ENCODE peak calls at places on chromosomes 13 and 19, in five cellular contexts. One of them, this sample, is unnamed. For H3K9me3 and H3K4me1, the result is how much of the 10 kb centered on the place peaks cover.

GRCh38 chr13:75788494-75788991 is 152.4 kb downstream of the LMO7 start:
- DNase-seq in tibial nerve: no peak
- DNase-seq in adrenal gland: peak
- DNase-seq in endodermal cell: no peak
- DNase-seq in thoracic aorta: no peak
- DNase-seq in this sample: no peak

GRCh38 chr19:4518345-4519171 is at the start of gene PLIN4:
- DNase-seq in tibial nerve: no peak
- DNase-seq in thoracic aorta: no peak
- DNase-seq in endodermal cell: peak
- DNase-seq in adrenal gland: no peak
- DNase-seq in this sample: no peak

GRCh38 chr19:46489445-46490272 is 6.0 kb downstream of the PNMA8B start:
- DNase-seq in tibial nerve: peak
- DNase-seq in endodermal cell: peak
- DNase-seq in thoracic aorta: peak
- DNase-seq in adrenal gland: peak
- DNase-seq in this sample: peak

GRCh38 chr13:32938907-32939306 is 77.3 kb upstream of the KL start:
- DNase-seq in adrenal gland: no peak
- DNase-seq in endodermal cell: no peak
- DNase-seq in tibial nerve: no peak
- DNase-seq in thoracic aorta: no peak
- DNase-seq in this sample: peak

GRCh38 chr19:51026554-51026831 is at the start of gene KLK11:
- DNase-seq in endodermal cell: no peak
- DNase-seq in thoracic aorta: no peak
- DNase-seq in tibial nerve: no peak
- DNase-seq in adrenal gland: no peak
- DNase-seq in this sample: no peak

GRCh38 chr13:31168736-31169135 is 7.0 kb upstream of the HSPH1 start:
- DNase-seq in adrenal gland: no peak
- DNase-seq in endodermal cell: no peak
- DNase-seq in thoracic aorta: no peak
- DNase-seq in tibial nerve: no peak
- DNase-seq in this sample: no peak

GRCh38 chr13:84443463-84443862 is 561.2 kb upstream of the SLITRK1 start:
- DNase-seq in endodermal cell: no peak
- DNase-seq in adrenal gland: no peak
- DNase-seq in thoracic aorta: no peak
- DNase-seq in tibial nerve: no peak
- DNase-seq in this sample: no peak

GRCh38 chr13:51689597-51689996 is 105.3 kb downstream of the WDFY2 start:
- DNase-seq in endodermal cell: no peak
- DNase-seq in tibial nerve: no peak
- DNase-seq in thoracic aorta: no peak
- DNase-seq in adrenal gland: no peak
- DNase-seq in this sample: no peak

GRCh38 chr13:26929971-26930730 is 169.6 kb upstream of the GPR12 start:
- DNase-seq in thoracic aorta: no peak
- DNase-seq in endodermal cell: peak
- DNase-seq in tibial nerve: peak
- DNase-seq in adrenal gland: peak
- DNase-seq in this sample: peak

GRCh38 chr13:102550507-102550906 is 46.3 kb upstream of the TPP2 start:
- DNase-seq in tibial nerve: no peak
- DNase-seq in adrenal gland: no peak
- DNase-seq in thoracic aorta: no peak
- DNase-seq in endodermal cell: peak
- DNase-seq in this sample: no peak

GRCh38 chr19:5915782-5916165 is 1.7 kb downstream of the CAPS start:
- DNase-seq in thoracic aorta: no peak
- DNase-seq in tibial nerve: no peak
- DNase-seq in adrenal gland: no peak
- DNase-seq in endodermal cell: no peak
- DNase-seq in this sample: no peak

GRCh38 chr13:54574791-54575190 is 1546.2 kb downstream of the OLFM4 start:
- DNase-seq in adrenal gland: no peak
- DNase-seq in tibial nerve: no peak
- DNase-seq in endodermal cell: no peak
- DNase-seq in thoracic aorta: no peak
- DNase-seq in this sample: no peak

GRCh38 chr13:30846311-30846710 is 59.8 kb upstream of the MEDAG start:
- DNase-seq in adrenal gland: no peak
- DNase-seq in thoracic aorta: no peak
- DNase-seq in endodermal cell: no peak
- DNase-seq in tibial nerve: no peak
- DNase-seq in this sample: no peak

GRCh38 chr13:23321534-23322241 is 111.8 kb downstream of the SACS start:
- DNase-seq in endodermal cell: no peak
- DNase-seq in tibial nerve: peak
- DNase-seq in thoracic aorta: peak
- DNase-seq in adrenal gland: peak
- DNase-seq in this sample: peak

GRCh38 chr13:45149964-45150363 is 29.7 kb downstream of the GTF2F2 start:
- DNase-seq in endodermal cell: no peak
- DNase-seq in tibial nerve: no peak
- DNase-seq in thoracic aorta: no peak
- DNase-seq in adrenal gland: no peak
- DNase-seq in this sample: no peak

GRCh38 chr19:2475018-2475701 is 767 bp upstream of the GADD45B start:
- DNase-seq in thoracic aorta: peak
- DNase-seq in endodermal cell: peak
- DNase-seq in tibial nerve: no peak
- DNase-seq in adrenal gland: peak
- DNase-seq in this sample: peak

GRCh38 chr19:45187421-45188100 is 9.0 kb downstream of the BLOC1S3 start:
- DNase-seq in thoracic aorta: no peak
- DNase-seq in adrenal gland: no peak
- DNase-seq in endodermal cell: peak
- DNase-seq in tibial nerve: no peak
- DNase-seq in this sample: no peak

GRCh38 chr19:38898788-38899446 is 501 bp downstream of the SIRT2 start:
- DNase-seq in endodermal cell: no peak
- DNase-seq in adrenal gland: peak
- DNase-seq in thoracic aorta: no peak
- DNase-seq in tibial nerve: peak
- DNase-seq in this sample: no peak

GRCh38 chr19:34767967-34768366 is 5.0 kb downstream of the ZNF599 start:
- DNase-seq in thoracic aorta: no peak
- DNase-seq in endodermal cell: no peak
- DNase-seq in tibial nerve: no peak
- DNase-seq in adrenal gland: no peak
- DNase-seq in this sample: no peak

GRCh38 chr19:34772697-34773554 is at the start of gene ZNF599:
- DNase-seq in thoracic aorta: peak
- DNase-seq in tibial nerve: peak
- DNase-seq in adrenal gland: peak
- DNase-seq in endodermal cell: peak
- DNase-seq in this sample: peak

GRCh38 chr19:34774857-34775256 is 1.8 kb upstream of the ZNF599 start:
- DNase-seq in thoracic aorta: no peak
- DNase-seq in endodermal cell: no peak
- DNase-seq in tibial nerve: no peak
- DNase-seq in adrenal gland: no peak
- DNase-seq in this sample: no peak

GRCh38 chr19:34778342-34778741 is 5.3 kb upstream of the ZNF599 start:
- DNase-seq in tibial nerve: no peak
- DNase-seq in endodermal cell: no peak
- DNase-seq in adrenal gland: no peak
- DNase-seq in thoracic aorta: no peak
- DNase-seq in this sample: no peak

GRCh38 chr19:34773555-34773864 is 495 bp upstream of the ZNF599 start:
- DNase-seq in adrenal gland: no peak
- DNase-seq in tibial nerve: no peak
- DNase-seq in thoracic aorta: no peak
- DNase-seq in endodermal cell: no peak
- DNase-seq in this sample: no peak
- H3K9me3 ChIP-seq in adrenal gland: under half
- H3K9me3 ChIP-seq in tibial nerve: under half
- H3K9me3 ChIP-seq in thoracic aorta: under half
- H3K9me3 ChIP-seq in endodermal cell: under half
- H3K9me3 ChIP-seq in this sample: under half

GRCh38 chr13:113490496-113491417 is at the start of gene DCUN1D2:
- DNase-seq in adrenal gland: peak
- DNase-seq in tibial nerve: peak
- DNase-seq in endodermal cell: peak
- DNase-seq in thoracic aorta: peak
- DNase-seq in this sample: peak

GRCh38 chr13:113488283-113488682 is 2.2 kb downstream of the DCUN1D2 start:
- DNase-seq in tibial nerve: no peak
- DNase-seq in endodermal cell: no peak
- DNase-seq in thoracic aorta: no peak
- DNase-seq in adrenal gland: no peak
- DNase-seq in this sample: no peak

GRCh38 chr13:113491418-113491883 is 940 bp upstream of the DCUN1D2 start:
- DNase-seq in tibial nerve: no peak
- DNase-seq in adrenal gland: peak
- DNase-seq in endodermal cell: peak
- DNase-seq in thoracic aorta: no peak
- DNase-seq in this sample: no peak

GRCh38 chr13:113489549-113490495 is 689 bp downstream of the DCUN1D2 start:
- DNase-seq in adrenal gland: peak
- DNase-seq in tibial nerve: no peak
- DNase-seq in endodermal cell: peak
- DNase-seq in thoracic aorta: no peak
- DNase-seq in this sample: peak

DNA sequence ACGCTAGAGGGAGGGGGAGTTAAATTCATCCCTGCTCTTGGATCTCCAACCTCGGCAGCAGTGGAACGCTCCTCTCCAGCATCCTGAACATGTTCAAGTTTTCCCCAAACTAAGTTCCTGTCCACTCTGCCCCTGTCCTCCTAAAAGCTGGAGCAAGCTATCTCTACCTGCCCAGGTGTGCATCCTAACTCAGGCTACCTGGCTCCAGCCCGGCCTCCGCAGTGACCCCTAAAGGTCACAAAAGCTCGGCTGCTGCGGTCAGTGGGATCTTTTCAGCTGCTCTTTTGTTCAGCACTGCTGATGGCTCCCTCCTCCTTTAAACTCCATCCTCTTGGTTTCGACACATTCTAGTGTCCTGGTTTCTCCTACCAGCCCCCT is 1.4 kb downstream of the DCUN1D2 start:
- DNase-seq in thoracic aorta: no peak
- DNase-seq in tibial nerve: no peak
- DNase-seq in adrenal gland: no peak
- DNase-seq in endodermal cell: peak
- DNase-seq in this sample: no peak
- H3K4me1 ChIP-seq in thoracic aorta: under half
- H3K4me1 ChIP-seq in tibial nerve: under half
- H3K4me1 ChIP-seq in adrenal gland: under half
- H3K4me1 ChIP-seq in endodermal cell: under half
- H3K4me1 ChIP-seq in this sample: under half

GRCh38 chr13:73985789-73986188 is 148.4 kb downstream of the KLF12 start:
- DNase-seq in tibial nerve: no peak
- DNase-seq in thoracic aorta: no peak
- DNase-seq in endodermal cell: no peak
- DNase-seq in adrenal gland: no peak
- DNase-seq in this sample: no peak

GRCh38 chr13:73983109-73983508 is 151.1 kb downstream of the KLF12 start:
- DNase-seq in thoracic aorta: no peak
- DNase-seq in endodermal cell: no peak
- DNase-seq in adrenal gland: no peak
- DNase-seq in tibial nerve: no peak
- DNase-seq in this sample: no peak

GRCh38 chr13:73987618-73988017 is 146.6 kb downstream of the KLF12 start:
- DNase-seq in tibial nerve: no peak
- DNase-seq in adrenal gland: no peak
- DNase-seq in thoracic aorta: no peak
- DNase-seq in endodermal cell: no peak
- DNase-seq in this sample: no peak

GRCh38 chr13:73984201-73984600 is 150.0 kb downstream of the KLF12 start:
- DNase-seq in thoracic aorta: no peak
- DNase-seq in adrenal gland: no peak
- DNase-seq in tibial nerve: no peak
- DNase-seq in endodermal cell: no peak
- DNase-seq in this sample: no peak

DNA sequence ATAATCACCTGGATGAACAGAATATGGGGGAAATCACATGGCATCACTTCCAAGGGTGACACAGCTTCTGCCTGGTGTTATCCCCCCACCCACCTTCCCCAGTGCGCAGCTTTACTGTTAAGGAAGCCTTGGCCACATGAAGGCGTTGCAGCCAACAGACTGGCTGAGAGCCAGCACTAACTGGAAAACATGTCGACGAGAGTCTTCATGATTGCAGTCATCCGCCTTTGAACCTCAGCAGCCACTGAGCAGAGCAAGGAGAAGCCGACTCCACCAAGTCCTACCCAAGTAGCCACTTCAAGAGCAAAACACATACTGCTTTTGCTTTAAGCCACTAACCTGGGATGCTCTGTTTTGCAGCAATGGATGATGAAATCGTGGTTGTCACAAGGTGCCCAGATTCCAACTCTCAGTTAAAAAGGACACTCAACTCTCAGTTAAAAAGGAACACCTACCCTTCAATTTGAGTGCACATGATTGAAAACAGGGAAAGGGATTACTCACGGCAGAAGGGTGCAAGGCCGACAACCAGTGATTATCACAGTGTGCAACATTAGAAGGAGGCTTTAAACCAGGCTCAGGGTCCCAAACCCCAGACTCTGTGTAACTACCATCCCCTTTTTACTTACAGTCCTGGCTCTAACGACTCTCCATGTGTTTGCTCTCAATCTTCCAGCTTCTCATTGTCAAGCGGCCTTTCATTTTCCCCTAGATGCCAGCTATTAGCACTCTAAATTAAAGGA is 149.1 kb downstream of the KLF12 start:
- DNase-seq in tibial nerve: no peak
- DNase-seq in endodermal cell: peak
- DNase-seq in thoracic aorta: no peak
- DNase-seq in adrenal gland: no peak
- DNase-seq in this sample: no peak
- TF ChIP-seq CTCF in tibial nerve: no peak
- TF ChIP-seq CTCF in endodermal cell: peak
- TF ChIP-seq CTCF in thoracic aorta: no peak
- TF ChIP-seq CTCF in adrenal gland: no peak
- TF ChIP-seq CTCF in this sample: no peak

GRCh38 chr19:36514012-36514612 is 14.0 kb downstream of the ZNF260 start:
- DNase-seq in adrenal gland: no peak
- DNase-seq in endodermal cell: no peak
- DNase-seq in tibial nerve: no peak
- DNase-seq in thoracic aorta: no peak
- DNase-seq in this sample: no peak
- H3K9me3 ChIP-seq in adrenal gland: half or more
- H3K9me3 ChIP-seq in endodermal cell: half or more
- H3K9me3 ChIP-seq in tibial nerve: half or more
- H3K9me3 ChIP-seq in thoracic aorta: half or more
- H3K9me3 ChIP-seq in this sample: under half

GRCh38 chr19:12987190-12987589 is 8.1 kb upstream of the NFIX start:
- DNase-seq in tibial nerve: no peak
- DNase-seq in thoracic aorta: no peak
- DNase-seq in adrenal gland: no peak
- DNase-seq in endodermal cell: no peak
- DNase-seq in this sample: no peak
- H3K4me1 ChIP-seq in tibial nerve: under half
- H3K4me1 ChIP-seq in thoracic aorta: under half
- H3K4me1 ChIP-seq in adrenal gland: under half
- H3K4me1 ChIP-seq in endodermal cell: under half
- H3K4me1 ChIP-seq in this sample: under half

GRCh38 chr19:54189020-54189667 is at the start of gene MBOAT7:
- DNase-seq in adrenal gland: no peak
- DNase-seq in tibial nerve: no peak
- DNase-seq in endodermal cell: no peak
- DNase-seq in thoracic aorta: no peak
- DNase-seq in this sample: no peak
- TF ChIP-seq CTCF in adrenal gland: no peak
- TF ChIP-seq CTCF in tibial nerve: peak
- TF ChIP-seq CTCF in endodermal cell: peak
- TF ChIP-seq CTCF in thoracic aorta: peak
- TF ChIP-seq CTCF in this sample: no peak

GRCh38 chr19:22918221-22918620 is 84.8 kb downstream of the ZNF728 start:
- DNase-seq in endodermal cell: no peak
- DNase-seq in tibial nerve: no peak
- DNase-seq in adrenal gland: no peak
- DNase-seq in thoracic aorta: no peak
- DNase-seq in this sample: no peak
- H3K9me3 ChIP-seq in endodermal cell: half or more
- H3K9me3 ChIP-seq in tibial nerve: under half
- H3K9me3 ChIP-seq in adrenal gland: under half
- H3K9me3 ChIP-seq in thoracic aorta: under half
- H3K9me3 ChIP-seq in this sample: under half

This sample was measured in BE2C.